ENCODE peak calls at places on chromosome 2, in ten cellular contexts. G is sigmoid colon; T is BE2C; H is right lobe of liver; S is breast epithelium; W is cardiac muscle cell; E is CD4-positive, alpha-beta memory T cell; I is NT2/D1; Z is neural progenitor cell; V is heart left ventricle. U is an unnamed sample.

GRCh38 chr2:72824224-72824842 is 1.5 kb downstream of the EXOC6B start:
- DNase-seq in G (no peak), T (no peak), H (no peak), S (no peak), W (peak; percentile 45), E (no peak), I (no peak), Z (no peak), V (no peak), U (no peak)

GRCh38 chr2:175999283-175999819 is 2.7 kb downstream of the LNPK start:
- DNase-seq in G (no peak), T (no peak), H (no peak), S (no peak), W (no peak), E (no peak), I (no peak), Z (no peak), V (no peak), U (no peak)

GRCh38 chr2:204027105-204027504 is 90.5 kb downstream of the ICOS start:
- DNase-seq in G (no peak), T (peak; percentile 13), H (no peak), S (no peak), W (peak; percentile 8), E (peak; percentile 56), I (no peak), Z (no peak), V (no peak), U (no peak)

GRCh38 chr2:27753744-27754588 is 17.6 kb upstream of the MRPL33 start:
- DNase-seq in G (peak; percentile 85), T (peak; percentile 89), H (peak; percentile 82), S (no peak), W (peak; percentile 87), E (peak; percentile 64), I (peak; percentile 69), Z (peak; percentile 85), V (peak; percentile 91), U (peak; percentile 82)

GRCh38 chr2:68809324-68810240 is 61.6 kb downstream of the BMP10 start:
- DNase-seq in G (no peak), T (no peak), H (peak; percentile 34), S (peak; percentile 69), W (no peak), E (no peak), I (no peak), Z (no peak), V (no peak), U (no peak)

GRCh38 chr2:215432759-215433594 is 2.9 kb downstream of the FN1 start:
- DNase-seq in G (no peak), T (no peak), H (no peak), S (no peak), W (peak; percentile 68), E (no peak), I (no peak), Z (no peak), V (no peak), U (no peak)

GRCh38 chr2:108316194-108316880 is 27.6 kb downstream of the SULT1C2 start:
- DNase-seq in G (no peak), T (no peak), H (no peak), S (no peak), W (no peak), E (no peak), I (peak; percentile 15), Z (peak; percentile 56), V (no peak), U (no peak)

GRCh38 chr2:54964271-54964670 is 86.0 kb downstream of the RTN4 start:
- DNase-seq in G (no peak), T (no peak), H (no peak), S (no peak), W (no peak), E (no peak), I (no peak), Z (no peak), V (no peak), U (no peak)

GRCh38 chr2:135744761-135745314 is 3.2 kb downstream of the UBXN4 start:
- DNase-seq in G (no peak), T (peak; percentile 39), H (no peak), S (no peak), W (peak; percentile 11), E (no peak), I (peak; percentile 11), Z (peak; percentile 34), V (no peak), U (no peak)

GRCh38 chr2:222791946-222792649 is 68.7 kb upstream of the ACSL3 start:
- DNase-seq in G (peak; percentile 76), T (no peak), H (peak; percentile 68), S (peak; percentile 26), W (peak; percentile 73), E (no peak), I (no peak), Z (no peak), V (peak; percentile 73), U (peak; percentile 89)

GRCh38 chr2:186592137-186592875 is 2.5 kb downstream of the ITGAV start:
- DNase-seq in G (no peak), T (no peak), H (no peak), S (no peak), W (no peak), E (no peak), I (no peak), Z (no peak), V (no peak), U (no peak)
- H3K4me3 ChIP-seq in G (no peak overlapping the region), T (no peak overlapping the region), H (no peak overlapping the region), S (no peak overlapping the region), W (peak overlapping the region; percentile 95), E (no peak overlapping the region), I (no peak overlapping the region), Z (peak overlapping the region; percentile 90), V (peak overlapping the region; percentile 78), U (no peak overlapping the region)

GRCh38 chr2:131488306-131489205 is 3.6 kb downstream of the MZT2A start:
- DNase-seq in G (no peak), T (no peak), H (no peak), S (no peak), W (no peak), E (no peak), I (no peak), Z (no peak), V (peak; percentile 76), U (no peak)
- H3K4me1 ChIP-seq in G (peaks cover 16% of the 10 kb centered on the region), T (no peaks in the 10 kb centered on the region), H (peaks cover 4% of the 10 kb centered on the region), S (no peaks in the 10 kb centered on the region), W (no peaks in the 10 kb centered on the region), E (peaks cover 20% of the 10 kb centered on the region), I (peaks cover 12% of the 10 kb centered on the region), Z (peaks cover under 1% of the 10 kb centered on the region), V (peaks cover under 1% of the 10 kb centered on the region), U (peaks cover 19% of the 10 kb centered on the region)

GRCh38 chr2:172119089-172119488 is 16.4 kb upstream of the DLX2 start:
- DNase-seq in G (no peak), T (no peak), H (no peak), S (no peak), W (peak; percentile 82), E (no peak), I (no peak), Z (no peak), V (no peak), U (no peak)
- H3K4me3 ChIP-seq in G (no peak overlapping the region), T (no peak overlapping the region), H (no peak overlapping the region), S (no peak overlapping the region), W (no peak overlapping the region), E (no peak overlapping the region), I (no peak overlapping the region), Z (no peak overlapping the region), V (no peak overlapping the region), U (no peak overlapping the region)

DNA sequence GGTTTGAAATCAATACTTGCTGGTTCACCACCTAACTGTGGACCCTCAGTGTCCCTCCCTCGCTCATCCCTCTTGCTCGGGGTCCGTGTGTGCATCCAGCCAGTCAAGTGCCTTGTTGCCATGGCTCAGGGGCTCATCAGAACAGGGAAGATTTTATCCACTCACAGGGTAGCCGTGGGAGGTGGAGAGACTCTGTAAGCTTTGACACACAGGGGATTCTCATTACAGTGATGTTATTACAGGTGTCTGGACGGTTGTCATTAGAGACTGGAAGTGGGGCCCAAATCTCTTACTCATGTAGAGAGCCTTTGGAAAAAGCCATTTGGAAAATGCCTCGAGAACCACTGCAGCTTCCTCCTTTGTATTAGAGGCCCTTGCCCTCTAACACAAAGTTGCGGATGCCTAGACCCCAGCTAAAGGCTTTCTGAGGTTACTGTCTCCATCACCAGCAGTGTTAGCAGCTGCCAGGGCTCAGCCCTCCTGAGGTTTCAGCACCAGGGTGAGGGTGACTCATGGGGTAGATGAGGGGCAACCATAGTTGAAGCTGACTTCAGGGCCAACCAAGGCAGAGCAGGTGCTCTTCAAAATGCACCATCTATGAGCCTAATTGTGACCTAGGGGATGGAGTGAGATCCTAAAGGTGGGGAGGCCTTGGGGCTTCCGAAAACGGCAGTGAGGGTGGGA is 195.6 kb downstream of the CLIP4 start:
- DNase-seq in G (no peak), T (no peak), H (no peak), S (no peak), W (no peak), E (no peak), I (no peak), Z (no peak), V (no peak), U (no peak)
- H3K4me1 ChIP-seq in G (no peaks in the 10 kb centered on the region), T (peaks cover 34% of the 10 kb centered on the region), H (no peaks in the 10 kb centered on the region), S (no peaks in the 10 kb centered on the region), W (peaks cover 30% of the 10 kb centered on the region), E (peaks cover 17% of the 10 kb centered on the region), I (peaks cover 2% of the 10 kb centered on the region), Z (no peaks in the 10 kb centered on the region), V (no peaks in the 10 kb centered on the region), U (no peaks in the 10 kb centered on the region)

DNA sequence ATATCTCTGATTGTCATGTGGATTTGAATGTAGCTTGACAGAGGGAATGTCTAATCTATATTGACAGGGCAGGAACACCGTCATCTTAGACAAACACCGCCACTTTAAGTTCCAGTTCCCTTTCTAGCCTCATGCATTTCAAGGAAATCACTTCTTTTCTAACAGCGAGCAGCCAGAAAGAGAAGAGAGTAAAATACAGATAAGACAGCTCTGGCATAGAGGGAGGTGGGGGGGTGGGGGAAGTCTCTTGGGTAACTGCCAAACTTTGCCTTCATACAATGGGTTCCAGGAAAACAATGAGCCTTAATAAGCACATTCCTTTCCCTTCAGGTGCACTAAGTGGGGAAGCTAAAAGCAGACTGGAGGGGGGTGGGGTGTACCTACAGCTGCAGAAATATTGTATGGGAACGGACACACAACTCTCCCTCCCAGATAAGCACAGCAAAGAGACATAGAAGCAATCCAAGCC is 37.2 kb downstream of the CASP10 start:
- DNase-seq in G (no peak), T (peak; percentile 49), H (no peak), S (no peak), W (peak; percentile 68), E (no peak), I (no peak), Z (peak; percentile 42), V (no peak), U (no peak)
- H3K4me3 ChIP-seq in G (no peak overlapping the region), T (no peak overlapping the region), H (no peak overlapping the region), S (no peak overlapping the region), W (no peak overlapping the region), E (no peak overlapping the region), I (no peak overlapping the region), Z (no peak overlapping the region), V (no peak overlapping the region), U (no peak overlapping the region)